ENCODE peak calls at places on chromosome 12, in seven cellular contexts. N is right atrium auricular region, O is ascending aorta, Z is cardiac muscle cell, H is lung, M is kidney, T is small intestine. B is an unnamed sample.

GRCh38 chr12:88420460-88420859 is 159.8 kb downstream of the KITLG start:
- DNase-seq in T (no peak), N (no peak), Z (peak; percentile 83), M (no peak), H (no peak), O (no peak), B (no peak)

GRCh38 chr12:57611116-57611809 is at the start of gene ARHGEF25:
- DNase-seq in M (peak; percentile 93), N (no peak), T (peak; percentile 8), Z (peak; percentile 73), H (peak; percentile 41), O (no peak), B (peak; percentile 62)

GRCh38 chr12:85468356-85469157 is 188.5 kb downstream of the ALX1 start:
- DNase-seq in T (peak; percentile 67), Z (peak; percentile 76), N (no peak), H (peak; percentile 39), M (peak; percentile 59), O (no peak), B (no peak)

GRCh38 chr12:71007736-71008449 is 87.4 kb upstream of the PTPRR start:
- DNase-seq in N (no peak), T (no peak), H (no peak), Z (no peak), M (no peak), O (no peak), B (no peak)

GRCh38 chr12:25692115-25693035 is 139.3 kb upstream of the LMNTD1 start:
- DNase-seq in N (peak; percentile 71), H (no peak), O (no peak), T (peak; percentile 19), M (no peak), Z (peak; percentile 93), B (no peak)

GRCh38 chr12:31324116-31324844 is 1.7 kb downstream of the SINHCAF start:
- DNase-seq in O (peak; percentile 34), Z (peak; percentile 85), T (peak; percentile 79), M (peak; percentile 91), H (peak; percentile 76), N (peak; percentile 64), B (peak; percentile 67)

GRCh38 chr12:121773011-121773777 is 20.3 kb downstream of the RHOF start:
- DNase-seq in N (no peak), H (peak; percentile 80), Z (peak; percentile 72), T (peak; percentile 83), O (no peak), M (peak; percentile 90), B (peak; percentile 80)

GRCh38 chr12:123991402-123991951 is 18.5 kb downstream of the ZNF664 start:
- DNase-seq in O (no peak), H (no peak), N (no peak), T (peak; percentile 92), Z (no peak), M (no peak), B (no peak)

GRCh38 chr12:4353785-4354208 is 25.7 kb downstream of the FGF23 start:
- DNase-seq in Z (peak; percentile 3), O (no peak), T (peak; percentile 49), H (no peak), M (no peak), N (no peak), B (no peak)

GRCh38 chr12:53955776-53956250 is 1.1 kb downstream of the HOXC12 start:
- DNase-seq in O (no peak), H (no peak), N (no peak), T (no peak), M (no peak), Z (no peak), B (no peak)

GRCh38 chr12:105469182-105469581 is 138.7 kb downstream of the C12orf75 start:
- DNase-seq in T (no peak), N (no peak), M (no peak), Z (no peak), H (no peak), O (no peak), B (no peak)

GRCh38 chr12:118290130-118290529 is 82.6 kb downstream of the TAOK3 start:
- DNase-seq in N (no peak), H (no peak), M (no peak), O (no peak), T (no peak), Z (peak; percentile 16), B (no peak)

GRCh38 chr12:28172434-28173030 is 17.7 kb upstream of the CCDC91 start:
- DNase-seq in O (no peak), N (no peak), H (no peak), M (no peak), Z (peak; percentile 80), T (peak; percentile 42), B (no peak)

GRCh38 chr12:12333407-12333831 is 16.6 kb downstream of the MANSC1 start:
- DNase-seq in O (no peak), Z (peak; percentile 75), M (no peak), H (no peak), N (no peak), T (peak; percentile 82), B (no peak)

GRCh38 chr12:109626378-109627115 is 53.0 kb downstream of the MVK start:
- DNase-seq in N (no peak), H (no peak), M (no peak), O (no peak), Z (no peak), T (no peak), B (no peak)

GRCh38 chr12:42961395-42961794 is 371.8 kb upstream of the PRICKLE1 start:
- DNase-seq in O (no peak), T (no peak), H (peak; percentile 51), M (no peak), N (no peak), Z (peak; percentile 86), B (no peak)

GRCh38 chr12:130396667-130397066 is 59.0 kb downstream of the PIWIL1 start:
- DNase-seq in M (no peak), T (no peak), N (no peak), Z (no peak), O (no peak), H (no peak), B (no peak)

GRCh38 chr12:116677202-116677651 is 60.6 kb downstream of the SPRING1 start:
- DNase-seq in H (no peak), N (no peak), O (no peak), T (no peak), Z (no peak), M (no peak), B (no peak)
- H3K27ac ChIP-seq in H (no peak overlapping the region), N (no peak overlapping the region), O (no peak overlapping the region), T (no peak overlapping the region), Z (no peak overlapping the region), M (no peak overlapping the region), B (no peak overlapping the region)

DNA sequence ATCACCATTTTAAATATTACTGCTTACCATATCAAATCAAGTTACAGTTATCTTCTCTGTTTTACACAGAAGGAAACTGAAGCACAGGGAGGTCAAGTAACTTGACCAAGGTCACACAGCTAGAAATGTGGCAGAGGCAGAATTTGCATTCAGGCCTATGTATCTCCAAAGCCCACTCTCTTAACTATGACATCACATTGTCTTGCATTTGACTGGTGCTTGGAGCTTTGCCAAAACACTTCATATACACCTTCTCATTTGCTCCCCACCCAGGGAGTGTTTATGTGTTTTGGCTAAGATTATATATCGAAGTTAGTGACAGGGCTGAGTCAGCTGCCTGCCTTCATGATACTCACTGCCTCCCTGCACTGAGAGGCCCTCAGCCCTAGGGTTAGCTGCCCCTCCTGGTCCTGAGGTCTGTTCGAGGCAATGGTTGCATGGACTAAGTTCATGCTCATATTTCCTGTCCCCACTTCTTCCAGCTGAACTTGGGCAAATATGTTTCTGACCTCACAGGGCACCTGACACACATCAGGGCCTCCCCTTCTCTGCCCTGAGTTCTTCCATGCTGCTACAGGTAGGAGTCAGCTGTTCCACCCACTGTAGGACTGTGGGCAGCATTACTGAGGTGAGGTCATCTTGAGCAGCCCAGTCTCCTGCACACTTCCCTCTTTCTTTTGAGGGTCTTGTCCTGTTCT is 1.8 kb downstream of the GALNT6 start:
- DNase-seq in M (no peak), H (no peak), O (no peak), Z (no peak), N (no peak), T (peak; percentile 48), B (no peak)
- H3K27ac ChIP-seq in M (no peak overlapping the region), H (no peak overlapping the region), O (no peak overlapping the region), Z (no peak overlapping the region), N (no peak overlapping the region), T (no peak overlapping the region), B (no peak overlapping the region)

GRCh38 chr12:68405292-68405900 is 73.2 kb upstream of the MDM1 start:
- DNase-seq in O (no peak), N (no peak), Z (peak; percentile 68), T (peak; percentile 60), M (no peak), H (no peak), B (no peak)

GRCh38 chr12:68403296-68403695 is 71.1 kb upstream of the MDM1 start:
- DNase-seq in T (no peak), M (no peak), O (no peak), N (no peak), H (no peak), Z (no peak), B (no peak)

GRCh38 chr12:68402422-68402821 is 70.3 kb upstream of the MDM1 start:
- DNase-seq in O (no peak), N (no peak), M (no peak), T (no peak), H (no peak), Z (no peak), B (no peak)

GRCh38 chr12:68403711-68404110 is 71.5 kb upstream of the MDM1 start:
- DNase-seq in H (no peak), N (no peak), T (no peak), M (no peak), Z (peak; percentile 50), O (no peak), B (no peak)

GRCh38 chr12:68406134-68406576 is 74.0 kb upstream of the MDM1 start:
- DNase-seq in Z (peak; percentile 99), M (peak; percentile 97), O (peak; percentile 58), T (peak; percentile 85), H (peak; percentile 86), N (peak; percentile 97), B (no peak)
- H3K27ac ChIP-seq in Z (no peak overlapping the region), M (peak overlapping the region; percentile 89), O (peak overlapping the region; percentile 66), T (no peak overlapping the region), H (peak overlapping the region; percentile 14), N (peak overlapping the region; percentile 87), B (no peak overlapping the region)

GRCh38 chr12:47271800-47272230 is 192.1 kb upstream of the AMIGO2 start:
- DNase-seq in O (no peak), H (no peak), M (no peak), Z (no peak), N (no peak), T (no peak), B (no peak)

GRCh38 chr12:47272412-47273190 is 192.8 kb upstream of the AMIGO2 start:
- DNase-seq in H (no peak), N (no peak), Z (no peak), T (no peak), O (no peak), M (no peak), B (no peak)

GRCh38 chr12:47274725-47275124 is 195.0 kb upstream of the AMIGO2 start:
- DNase-seq in T (no peak), H (no peak), Z (no peak), M (no peak), O (no peak), N (no peak), B (no peak)

GRCh38 chr12:47270782-47271664 is 191.3 kb upstream of the AMIGO2 start:
- DNase-seq in M (no peak), Z (peak; percentile 71), H (no peak), N (no peak), T (no peak), O (no peak), B (no peak)

DNA sequence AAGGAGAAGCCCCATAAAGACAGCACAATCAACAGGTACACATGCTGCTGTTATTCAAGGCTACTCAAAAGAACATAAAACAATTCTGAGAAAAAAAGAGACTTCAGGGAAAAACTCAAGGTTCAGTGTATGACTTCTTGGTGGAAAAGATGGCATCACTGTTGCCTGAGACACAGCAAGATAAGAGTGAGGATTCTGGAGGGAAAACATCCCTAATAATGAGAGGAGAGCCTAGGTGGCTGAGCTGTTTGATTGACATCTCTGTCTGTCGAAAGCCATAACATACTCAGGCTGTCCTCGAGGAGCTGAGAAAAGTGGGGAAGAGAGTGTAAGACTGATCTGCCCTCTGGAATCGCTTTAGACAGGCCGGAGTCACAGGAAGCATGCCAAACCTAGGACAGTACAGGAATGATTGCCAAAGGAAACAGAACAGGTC is 193.4 kb upstream of the AMIGO2 start:
- DNase-seq in H (no peak), N (no peak), M (no peak), T (no peak), Z (no peak), O (no peak), B (no peak)
- H3K27ac ChIP-seq in H (no peak overlapping the region), N (no peak overlapping the region), M (no peak overlapping the region), T (no peak overlapping the region), Z (no peak overlapping the region), O (no peak overlapping the region), B (no peak overlapping the region)

B was measured in CD8-positive, alpha-beta T cell.